ENCODE peak calls at places on chromosomes 3 and 15, in eight cellular contexts. X, Y, M, I, J, K, R and G are unnamed samples.

GRCh38 chr3:52593103-52593502 is 56.7 kb downstream of the UQCC5 start:
- DNase-seq in X (no peak), Y (no peak), M (no peak), I (no peak), J (no peak), K (no peak), R (no peak), G (no peak)

GRCh38 chr3:61903931-61904657 is 342.7 kb downstream of the PTPRG start:
- DNase-seq in X (no peak), Y (no peak), M (no peak), I (no peak), J (no peak), K (no peak), R (no peak), G (peak; percentile 43)

GRCh38 chr3:17013050-17013449 is 128.3 kb downstream of the PLCL2 start:
- DNase-seq in X (peak; percentile 82), Y (no peak), M (no peak), I (no peak), J (no peak), K (no peak), R (peak; percentile 48), G (no peak)

GRCh38 chr3:15629860-15630597 is 28.5 kb downstream of the BTD start:
- DNase-seq in X (peak; percentile 81), Y (no peak), M (peak; percentile 76), I (peak; percentile 79), J (peak; percentile 34), K (no peak), R (peak; percentile 92), G (peak; percentile 87)

GRCh38 chr3:59821274-59821673 is 771.4 kb upstream of the CFAP20DC start:
- DNase-seq in X (no peak), Y (no peak), M (no peak), I (no peak), J (no peak), K (no peak), R (no peak), G (no peak)

GRCh38 chr3:102460579-102460978 is 25.8 kb downstream of the ZPLD1 start:
- DNase-seq in X (no peak), Y (no peak), M (no peak), I (no peak), J (no peak), K (no peak), R (peak; percentile 86), G (no peak)

GRCh38 chr3:104080228-104080627 is 1286.5 kb upstream of the ALCAM start:
- DNase-seq in X (no peak), Y (no peak), M (no peak), I (no peak), J (no peak), K (no peak), R (no peak), G (no peak)

GRCh38 chr15:73941044-73941443 is 14.8 kb downstream of the LOXL1 start:
- DNase-seq in X (no peak), Y (no peak), M (no peak), I (no peak), J (no peak), K (peak; percentile 30), R (peak; percentile 90), G (peak; percentile 48)

GRCh38 chr3:14864131-14864530 is 45.4 kb downstream of the FGD5 start:
- DNase-seq in X (no peak), Y (no peak), M (no peak), I (no peak), J (no peak), K (no peak), R (no peak), G (no peak)

GRCh38 chr3:62604746-62605351 is 231.5 kb upstream of the FEZF2 start:
- DNase-seq in X (no peak), Y (no peak), M (no peak), I (no peak), J (no peak), K (no peak), R (no peak), G (no peak)

GRCh38 chr3:168248383-168249047 is 152.8 kb upstream of the GOLIM4 start:
- DNase-seq in X (peak; percentile 83), Y (peak; percentile 79), M (peak; percentile 72), I (no peak), J (no peak), K (no peak), R (peak; percentile 65), G (peak; percentile 1)

GRCh38 chr3:18825586-18826157 is 322.6 kb upstream of the KCNH8 start:
- DNase-seq in X (no peak), Y (no peak), M (no peak), I (no peak), J (no peak), K (no peak), R (no peak), G (no peak)

GRCh38 chr15:45630958-45631691 is 3.7 kb upstream of the SQOR start:
- DNase-seq in X (no peak), Y (no peak), M (no peak), I (peak; percentile 40), J (no peak), K (no peak), R (peak; percentile 73), G (no peak)

GRCh38 chr15:88897456-88898194 is 2.3 kb upstream of the HAPLN3 start:
- DNase-seq in X (peak; percentile 25), Y (peak; percentile 88), M (peak; percentile 88), I (peak; percentile 87), J (peak; percentile 61), K (peak; percentile 63), R (peak; percentile 77), G (peak; percentile 73)

GRCh38 chr15:79989682-79990081 is 18.7 kb upstream of the BCL2A1 start:
- DNase-seq in X (no peak), Y (no peak), M (no peak), I (no peak), J (no peak), K (no peak), R (no peak), G (no peak)

GRCh38 chr3:159839561-159840379 is 148.9 kb upstream of the IL12A start:
- DNase-seq in X (peak; percentile 96), Y (peak; percentile 83), M (peak; percentile 81), I (no peak), J (no peak), K (no peak), R (no peak), G (no peak)

DNA sequence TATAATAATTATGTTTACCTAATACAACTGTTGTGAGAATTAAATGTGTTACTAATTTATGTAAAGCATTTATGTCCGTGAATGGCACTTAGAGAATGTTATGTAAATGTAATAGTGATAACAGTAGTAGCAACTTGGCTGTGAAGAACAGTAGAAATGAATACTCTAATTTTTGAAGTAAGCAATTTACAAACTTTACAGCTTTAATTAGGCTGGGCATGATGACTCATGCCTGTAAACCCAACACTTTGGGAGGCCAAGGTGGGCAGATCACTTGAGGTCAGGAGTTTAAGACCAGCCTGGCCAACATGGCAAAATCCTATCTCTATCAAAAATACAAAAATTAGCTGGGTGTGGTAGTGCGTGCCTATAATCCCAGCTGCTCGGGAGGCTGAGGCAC is 33.9 kb upstream of the IREB2 start:
- DNase-seq in X (no peak), Y (no peak), M (no peak), I (no peak), J (no peak), K (no peak), R (no peak), G (no peak)
- H3K27ac ChIP-seq in X (no peak overlapping the region), Y (no peak overlapping the region), M (no peak overlapping the region), I (no peak overlapping the region), J (no peak overlapping the region), K (no peak overlapping the region), R (no peak overlapping the region), G (no peak overlapping the region)

DNA sequence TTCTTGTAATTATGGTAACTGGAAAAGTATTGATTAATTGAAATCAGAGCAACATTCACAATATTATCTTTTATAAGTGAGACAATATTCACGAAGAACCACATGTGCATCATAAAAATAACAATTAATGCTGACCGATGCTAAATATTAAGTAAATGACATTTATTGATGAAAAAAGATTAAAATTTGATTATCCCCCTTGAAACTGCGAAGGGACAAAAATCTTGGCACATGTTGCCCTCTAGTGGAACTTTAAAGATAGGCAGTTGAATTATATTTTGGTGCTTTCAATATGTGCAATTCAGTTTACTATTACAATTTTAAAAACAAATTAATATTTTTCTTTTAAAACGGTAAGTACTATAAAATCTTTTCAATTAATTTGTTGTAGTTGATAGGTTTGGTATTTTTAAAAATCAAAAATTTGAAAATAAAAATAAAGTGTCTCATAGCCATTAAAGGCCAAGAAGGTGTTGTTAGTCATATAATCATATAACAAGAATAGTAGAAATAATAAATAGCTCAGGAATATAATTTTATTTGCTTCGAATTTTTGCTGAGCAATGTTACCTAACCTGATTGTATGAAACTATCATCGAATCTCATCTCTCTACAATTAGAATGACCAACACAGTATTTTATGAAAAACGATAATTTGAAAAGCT is 270.2 kb downstream of the ROBO1 start:
- DNase-seq in X (peak; percentile 22), Y (no peak), M (peak; percentile 65), I (no peak), J (no peak), K (no peak), R (peak; percentile 50), G (peak; percentile 28)
- TF ChIP-seq CTCF in X (peak; percentile 90), Y (peak; percentile 20), M (peak; percentile 88), I (peak; percentile 30), J (no peak), K (peak; percentile 31), R (peak; percentile 81), G (peak; percentile 81)

DNA sequence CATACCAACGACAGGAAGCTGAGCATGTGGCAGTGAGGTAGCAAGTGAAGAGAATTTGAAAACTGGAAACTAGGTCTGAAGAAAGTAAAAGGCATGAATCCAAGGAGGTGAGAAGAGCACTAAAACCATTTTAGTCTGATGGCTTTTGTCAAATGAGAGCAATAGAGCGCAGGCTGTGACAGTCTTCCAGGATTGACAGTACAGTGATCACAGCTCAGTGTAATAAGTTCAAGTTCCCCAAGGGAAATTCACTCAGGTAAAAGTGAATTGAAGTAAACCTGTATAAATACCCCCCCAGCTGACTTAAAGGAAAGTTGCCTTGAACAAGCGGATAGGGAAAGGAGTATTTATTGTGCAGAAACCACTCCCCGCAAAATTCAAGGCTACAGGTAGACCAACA is 224.2 kb upstream of the CRBN start:
- DNase-seq in X (no peak), Y (no peak), M (no peak), I (no peak), J (no peak), K (no peak), R (no peak), G (no peak)
- H3K9me3 ChIP-seq in X (no peaks in the 10 kb centered on the region), Y (no peaks in the 10 kb centered on the region), M (no peaks in the 10 kb centered on the region), I (no peaks in the 10 kb centered on the region), J (no peaks in the 10 kb centered on the region), K (no peaks in the 10 kb centered on the region), R (peaks cover 27% of the 10 kb centered on the region), G (peaks cover 17% of the 10 kb centered on the region)

GRCh38 chr3:180680097-180680430 is 775 bp upstream of the CCDC39 start:
- DNase-seq in X (peak; percentile 66), Y (no peak), M (peak; percentile 38), I (no peak), J (no peak), K (no peak), R (no peak), G (peak; percentile 50)

GRCh38 chr3:180678231-180678630 is 1.1 kb downstream of the CCDC39 start:
- DNase-seq in X (no peak), Y (no peak), M (no peak), I (no peak), J (no peak), K (no peak), R (no peak), G (no peak)

GRCh38 chr3:180684807-180685206 is 5.5 kb upstream of the CCDC39 start:
- DNase-seq in X (peak; percentile 42), Y (no peak), M (no peak), I (no peak), J (no peak), K (no peak), R (no peak), G (no peak)

GRCh38 chr3:180683816-180684215 is 4.5 kb upstream of the CCDC39 start:
- DNase-seq in X (no peak), Y (no peak), M (no peak), I (no peak), J (no peak), K (no peak), R (no peak), G (no peak)

GRCh38 chr3:180679178-180680096 is at the start of gene CCDC39:
- DNase-seq in X (peak; percentile 93), Y (peak; percentile 86), M (peak; percentile 77), I (peak; percentile 42), J (peak; percentile 10), K (peak; percentile 70), R (peak; percentile 88), G (peak; percentile 69)
- H3K27ac ChIP-seq in X (no peak within 1 kb of the TSS), Y (no peak within 1 kb of the TSS), M (peak within 1 kb of the TSS; percentile 22), I (peak within 1 kb of the TSS; percentile 30), J (peak within 1 kb of the TSS; percentile 12), K (no peak within 1 kb of the TSS), R (no peak within 1 kb of the TSS), G (no peak within 1 kb of the TSS)